ENCODE peak calls at places on chromosomes 13 and 19, in eight cellular contexts. G is kidney, Q is fibroblast of lung, R is choroid plexus epithelial cell, Z is fibroblast of mammary gland, Y is colonic mucosa, U is astrocyte of the spinal cord, J is cardiac muscle cell. C is an unnamed sample.

GRCh38 chr13:90732049-90732448 is 615.4 kb upstream of the MIR17HG start:
- DNase-seq in G (no peak), J (no peak), Q (no peak), Z (no peak), Y (no peak), R (no peak), U (no peak), C (no peak)

GRCh38 chr19:19087676-19088075 is 23.9 kb downstream of the SLC25A42 start:
- DNase-seq in U (no peak), Y (no peak), Q (no peak), Z (no peak), G (no peak), J (no peak), R (no peak), C (no peak)

GRCh38 chr13:108349269-108349668 is 79.8 kb downstream of the TNFSF13B start:
- DNase-seq in R (no peak), U (no peak), Z (no peak), G (no peak), J (no peak), Y (no peak), Q (no peak), C (no peak)

GRCh38 chr19:14097532-14098151 is 7.1 kb upstream of the SAMD1 start:
- DNase-seq in R (no peak), G (no peak), Y (no peak), U (no peak), Q (no peak), Z (no peak), J (no peak), C (no peak)

GRCh38 chr13:71278512-71278911 is 588.5 kb downstream of the DACH1 start:
- DNase-seq in Z (no peak), Q (no peak), G (no peak), U (no peak), R (no peak), J (no peak), Y (no peak), C (no peak)

GRCh38 chr13:97359181-97360057 is 74.5 kb upstream of the RAP2A start:
- DNase-seq in U (peak), R (peak), Y (peak), J (peak), Z (peak), Q (peak), G (no peak), C (peak)

GRCh38 chr13:22311734-22312404 is 641.0 kb downstream of the FGF9 start:
- DNase-seq in R (no peak), J (no peak), U (no peak), G (no peak), Z (no peak), Q (no peak), Y (no peak), C (no peak)

GRCh38 chr13:33721719-33722118 is 96.2 kb upstream of the RFC3 start:
- DNase-seq in G (no peak), Q (peak), Z (peak), J (peak), U (peak), Y (no peak), R (peak), C (peak)

GRCh38 chr13:102402292-102402691 is 444 bp upstream of the FGF14 start:
- DNase-seq in R (peak), J (peak), Z (peak), U (peak), Q (peak), Y (no peak), G (peak), C (peak)

GRCh38 chr13:111577956-111578595 is 257.6 kb downstream of the TEX29 start:
- DNase-seq in Z (no peak), Y (no peak), J (no peak), G (no peak), Q (no peak), R (no peak), U (no peak), C (no peak)

GRCh38 chr19:33438987-33439781 is 65.7 kb downstream of the CEBPG start:
- DNase-seq in R (no peak), Q (no peak), U (no peak), G (peak), J (no peak), Z (no peak), Y (no peak), C (no peak)

GRCh38 chr19:15248648-15249559 is 16.7 kb upstream of the EPHX3 start:
- DNase-seq in J (peak), Q (peak), R (peak), U (peak), Z (peak), Y (peak), G (peak), C (peak)

GRCh38 chr19:1237027-1237659 is 662 bp downstream of the CBARP start:
- DNase-seq in J (no peak), Z (peak), Y (peak), Q (no peak), U (no peak), G (peak), R (no peak), C (no peak)

GRCh38 chr13:110830800-110831371 is 84.0 kb downstream of the ANKRD10 start:
- DNase-seq in R (no peak), G (no peak), Q (no peak), U (no peak), Y (no peak), Z (no peak), J (no peak), C (no peak)

GRCh38 chr19:8697671-8698432 is 743 bp downstream of the ACTL9 start:
- DNase-seq in U (no peak), R (no peak), J (no peak), Z (no peak), G (peak), Y (no peak), Q (no peak), C (no peak)

DNA sequence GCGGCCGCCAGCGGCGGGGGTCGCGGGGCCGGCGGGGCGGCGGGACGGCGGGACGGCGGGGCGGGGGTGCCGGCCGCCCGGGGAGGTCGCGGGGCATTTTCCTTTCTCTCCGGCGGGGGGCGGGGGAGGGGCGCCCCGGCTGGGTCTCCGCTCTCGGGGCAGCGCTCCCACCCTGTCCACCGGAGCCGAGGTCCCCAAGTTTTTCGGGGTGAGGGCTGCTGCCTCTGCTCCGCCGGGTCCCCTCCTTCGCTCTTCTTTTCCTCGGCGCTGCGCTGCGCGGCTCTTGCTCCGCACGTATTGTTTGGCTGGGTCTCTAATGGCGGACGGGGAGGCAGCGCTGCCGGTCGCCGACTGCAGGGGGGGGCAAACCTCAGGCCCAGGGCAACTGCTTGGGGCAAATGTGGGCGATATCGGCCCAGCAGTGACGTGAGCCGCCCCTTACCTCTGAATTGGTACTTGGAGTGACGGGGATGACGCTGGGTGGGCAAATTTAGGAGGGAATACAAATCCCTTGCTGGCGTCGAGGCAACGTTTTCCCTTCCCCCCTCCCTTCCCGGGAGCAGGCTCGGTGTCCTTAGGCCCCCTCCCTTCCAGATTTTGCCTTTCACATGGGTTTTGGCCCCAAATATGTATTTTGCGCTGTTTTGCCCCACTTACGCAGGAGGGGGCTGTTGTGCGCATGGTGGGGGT is 759 bp downstream of the ZMYM2 start:
- DNase-seq in U (peak), Y (peak), J (peak), R (peak), G (peak), Z (peak), Q (peak), C (peak)
- TF ChIP-seq CTCF in U (no peak), Y (no peak), J (no peak), R (peak), G (peak), Z (no peak), Q (peak), C (no peak)

GRCh38 chr19:5993516-5994406 is 15.8 kb upstream of the RANBP3 start:
- DNase-seq in Y (no peak), G (peak), Q (no peak), R (peak), Z (no peak), J (peak), U (no peak), C (peak)
- H3K4me3 ChIP-seq in Y (no peak), G (peak), Q (no peak), R (peak), Z (no peak), J (no peak), U (no peak), C (no peak)

GRCh38 chr13:76271728-76272232 is 614.4 kb downstream of the KCTD12 start:
- DNase-seq in Y (no peak), G (no peak), R (no peak), Z (no peak), Q (no peak), J (no peak), U (peak), C (no peak)

DNA sequence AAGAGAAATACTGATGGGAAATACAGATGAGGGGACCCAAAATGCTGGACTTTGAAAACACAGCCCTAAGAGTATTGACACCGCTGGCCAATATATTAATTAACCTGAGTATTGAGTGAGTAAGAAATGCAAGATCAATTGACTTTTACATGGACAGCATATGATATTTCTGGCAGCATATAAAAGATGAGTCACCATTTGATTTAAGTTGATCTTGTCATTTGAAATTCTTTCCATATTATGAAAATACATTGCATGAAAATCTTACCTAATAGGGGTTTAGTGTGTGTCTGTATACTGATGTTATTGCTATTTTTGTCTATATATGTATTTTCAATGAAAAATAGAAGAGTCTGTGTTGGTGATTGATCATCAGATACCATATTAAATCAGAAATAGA is 619.6 kb downstream of the KCTD12 start:
- DNase-seq in G (no peak), R (no peak), Y (no peak), U (no peak), J (no peak), Q (no peak), Z (peak), C (no peak)
- TF ChIP-seq CTCF in G (no peak), R (no peak), Y (no peak), U (no peak), J (no peak), Q (no peak), Z (no peak), C (no peak)

DNA sequence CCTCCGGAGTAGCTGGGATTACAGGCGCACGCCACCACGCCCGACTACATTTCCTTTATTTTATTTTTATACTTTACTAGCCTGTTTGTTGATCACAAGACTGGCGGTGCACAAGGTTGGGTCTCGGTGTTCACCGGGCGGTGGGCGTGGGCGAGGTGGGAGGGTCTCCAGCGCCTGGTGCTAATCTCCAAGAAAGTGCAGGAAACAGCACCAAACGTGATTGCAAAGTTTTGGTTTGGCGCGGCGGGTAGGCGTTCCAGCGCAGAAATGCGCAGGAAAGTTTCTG is 24.1 kb upstream of the ZNF850 start:
- DNase-seq in R (no peak), Q (no peak), G (no peak), J (no peak), U (no peak), Z (no peak), Y (no peak), C (no peak)
- H3K4me3 ChIP-seq in R (peak), Q (peak), G (peak), J (peak), U (peak), Z (peak), Y (peak), C (peak)

GRCh38 chr19:23273594-23274412 is 23.6 kb upstream of the ZNF724 start:
- DNase-seq in Q (peak), G (peak), J (peak), R (peak), Y (peak), Z (peak), U (peak), C (peak)
- TF ChIP-seq CTCF in Q (no peak), G (no peak), J (no peak), R (peak), Y (no peak), Z (no peak), U (no peak), C (no peak)

C was measured in fibroblast of pulmonary artery.